ENCODE peak calls at places on chromosomes 2 and 18, in five cellular contexts. One of them, this sample, is unnamed. For H3K4me1 and H3K9me3, the result is how much of the 10 kb centered on the place peaks cover.

GRCh38 chr2:176435691-176436215 is 166.5 kb downstream of the MTX2 start:
- DNase-seq in suprapubic skin: no peak
- DNase-seq in CD4-positive, alpha-beta memory T cell: no peak
- DNase-seq in right lobe of liver: no peak
- DNase-seq in heart left ventricle: no peak
- DNase-seq in this sample: no peak

GRCh38 chr2:172996387-172996961 is 79.2 kb upstream of the MAP3K20 start:
- DNase-seq in suprapubic skin: no peak
- DNase-seq in CD4-positive, alpha-beta memory T cell: no peak
- DNase-seq in right lobe of liver: no peak
- DNase-seq in heart left ventricle: no peak
- DNase-seq in this sample: no peak

GRCh38 chr2:175864131-175864728 is 137.8 kb downstream of the LNPK start:
- DNase-seq in suprapubic skin: no peak
- DNase-seq in CD4-positive, alpha-beta memory T cell: no peak
- DNase-seq in right lobe of liver: no peak
- DNase-seq in heart left ventricle: no peak
- DNase-seq in this sample: no peak

GRCh38 chr2:40034198-40034597 is 255.1 kb upstream of the THUMPD2 start:
- DNase-seq in suprapubic skin: no peak
- DNase-seq in CD4-positive, alpha-beta memory T cell: no peak
- DNase-seq in right lobe of liver: no peak
- DNase-seq in heart left ventricle: no peak
- DNase-seq in this sample: no peak

GRCh38 chr2:154664248-154664647 is 34.2 kb upstream of the KCNJ3 start:
- DNase-seq in suprapubic skin: no peak
- DNase-seq in CD4-positive, alpha-beta memory T cell: no peak
- DNase-seq in right lobe of liver: no peak
- DNase-seq in heart left ventricle: no peak
- DNase-seq in this sample: no peak

GRCh38 chr2:60554649-60555065 is 1.2 kb upstream of the BCL11A start:
- DNase-seq in suprapubic skin: no peak
- DNase-seq in CD4-positive, alpha-beta memory T cell: no peak
- DNase-seq in right lobe of liver: no peak
- DNase-seq in heart left ventricle: no peak
- DNase-seq in this sample: no peak

GRCh38 chr18:677951-678363 is 20.5 kb downstream of the TYMS start:
- DNase-seq in suprapubic skin: no peak
- DNase-seq in CD4-positive, alpha-beta memory T cell: no peak
- DNase-seq in right lobe of liver: no peak
- DNase-seq in heart left ventricle: no peak
- DNase-seq in this sample: peak

GRCh38 chr2:236503583-236503982 is 66.0 kb upstream of the ACKR3 start:
- DNase-seq in suprapubic skin: no peak
- DNase-seq in CD4-positive, alpha-beta memory T cell: no peak
- DNase-seq in right lobe of liver: no peak
- DNase-seq in heart left ventricle: no peak
- DNase-seq in this sample: no peak

GRCh38 chr2:168499500-168499899 is 43.4 kb downstream of the CERS6 start:
- DNase-seq in suprapubic skin: no peak
- DNase-seq in CD4-positive, alpha-beta memory T cell: no peak
- DNase-seq in right lobe of liver: no peak
- DNase-seq in heart left ventricle: no peak
- DNase-seq in this sample: no peak

GRCh38 chr2:126750506-126750905 is 94.5 kb downstream of the GYPC start:
- DNase-seq in suprapubic skin: no peak
- DNase-seq in CD4-positive, alpha-beta memory T cell: no peak
- DNase-seq in right lobe of liver: no peak
- DNase-seq in heart left ventricle: no peak
- DNase-seq in this sample: no peak

GRCh38 chr2:237092920-237093781 is 7.5 kb downstream of the COPS8 start:
- DNase-seq in suprapubic skin: no peak
- DNase-seq in CD4-positive, alpha-beta memory T cell: no peak
- DNase-seq in right lobe of liver: no peak
- DNase-seq in heart left ventricle: no peak
- DNase-seq in this sample: peak

GRCh38 chr18:74353169-74353775 is 37.6 kb downstream of the C18orf63 start:
- DNase-seq in suprapubic skin: no peak
- DNase-seq in CD4-positive, alpha-beta memory T cell: peak
- DNase-seq in right lobe of liver: peak
- DNase-seq in heart left ventricle: peak
- DNase-seq in this sample: peak

GRCh38 chr2:147345246-147345645 is 499.6 kb upstream of the ACVR2A start:
- DNase-seq in suprapubic skin: no peak
- DNase-seq in CD4-positive, alpha-beta memory T cell: no peak
- DNase-seq in right lobe of liver: no peak
- DNase-seq in heart left ventricle: no peak
- DNase-seq in this sample: no peak

GRCh38 chr2:181197140-181197760 is 216.8 kb downstream of the UBE2E3 start:
- DNase-seq in suprapubic skin: no peak
- DNase-seq in CD4-positive, alpha-beta memory T cell: peak
- DNase-seq in right lobe of liver: no peak
- DNase-seq in heart left ventricle: no peak
- DNase-seq in this sample: no peak

GRCh38 chr18:55539240-55539639 is 48.8 kb downstream of the TCF4 start:
- DNase-seq in suprapubic skin: no peak
- DNase-seq in CD4-positive, alpha-beta memory T cell: no peak
- DNase-seq in right lobe of liver: no peak
- DNase-seq in heart left ventricle: no peak
- DNase-seq in this sample: no peak

GRCh38 chr2:120195575-120195974 is 27.6 kb downstream of the TMEM185B start:
- DNase-seq in suprapubic skin: no peak
- DNase-seq in CD4-positive, alpha-beta memory T cell: no peak
- DNase-seq in right lobe of liver: no peak
- DNase-seq in heart left ventricle: no peak
- DNase-seq in this sample: no peak

GRCh38 chr2:128362889-128363228 is 44.2 kb upstream of the HS6ST1 start:
- DNase-seq in suprapubic skin: no peak
- DNase-seq in CD4-positive, alpha-beta memory T cell: no peak
- DNase-seq in right lobe of liver: peak
- DNase-seq in heart left ventricle: no peak
- DNase-seq in this sample: peak

GRCh38 chr2:206993964-206994363 is 54.6 kb downstream of the CPO start:
- DNase-seq in suprapubic skin: no peak
- DNase-seq in CD4-positive, alpha-beta memory T cell: no peak
- DNase-seq in right lobe of liver: no peak
- DNase-seq in heart left ventricle: no peak
- DNase-seq in this sample: no peak

DNA sequence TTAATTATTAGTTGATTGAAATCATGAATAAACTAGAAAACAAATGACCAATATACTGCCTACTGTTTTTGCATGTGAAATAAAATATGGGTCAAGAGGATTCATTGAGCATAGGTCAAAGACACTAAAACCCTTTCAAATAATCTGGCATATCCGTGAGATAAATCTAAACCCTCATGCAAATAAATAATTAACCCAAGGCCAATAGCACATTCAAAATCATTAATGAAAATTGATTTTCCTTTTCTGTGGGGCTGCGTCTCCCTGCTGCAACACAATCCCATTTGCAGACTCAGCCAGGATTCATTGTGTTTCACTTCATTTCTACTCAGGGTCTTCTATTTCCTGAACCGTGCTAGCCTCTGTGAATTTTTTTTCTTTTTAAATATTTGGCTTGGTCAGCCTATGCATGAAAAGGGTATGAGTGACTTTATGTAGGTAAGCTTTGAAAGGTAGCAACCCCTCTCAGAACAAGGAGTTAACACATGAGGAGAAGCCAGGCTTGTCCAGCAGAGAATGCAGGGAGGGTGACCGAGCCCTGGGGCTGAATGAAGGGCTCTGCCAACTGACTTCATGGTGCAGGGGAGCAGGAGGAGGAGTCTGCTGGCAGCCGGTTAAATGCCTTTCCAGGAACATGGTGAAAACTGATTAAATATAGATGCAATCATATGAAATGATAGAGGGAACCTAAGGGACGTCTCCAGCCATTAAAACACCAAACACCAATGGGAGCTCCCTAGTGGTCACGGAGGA is 10.3 kb upstream of the CTAGE1 start:
- DNase-seq in suprapubic skin: no peak
- DNase-seq in CD4-positive, alpha-beta memory T cell: no peak
- DNase-seq in right lobe of liver: peak
- DNase-seq in heart left ventricle: no peak
- DNase-seq in this sample: no peak
- H3K4me1 ChIP-seq in suprapubic skin: under half
- H3K4me1 ChIP-seq in CD4-positive, alpha-beta memory T cell: under half
- H3K4me1 ChIP-seq in right lobe of liver: under half
- H3K4me1 ChIP-seq in heart left ventricle: under half
- H3K4me1 ChIP-seq in this sample: under half

GRCh38 chr2:78980871-78981270 is 44.6 kb upstream of the REG3G start:
- DNase-seq in suprapubic skin: no peak
- DNase-seq in CD4-positive, alpha-beta memory T cell: no peak
- DNase-seq in right lobe of liver: no peak
- DNase-seq in heart left ventricle: no peak
- DNase-seq in this sample: no peak

GRCh38 chr2:78973630-78974029 is 51.9 kb upstream of the REG3G start:
- DNase-seq in suprapubic skin: no peak
- DNase-seq in CD4-positive, alpha-beta memory T cell: no peak
- DNase-seq in right lobe of liver: no peak
- DNase-seq in heart left ventricle: no peak
- DNase-seq in this sample: no peak

GRCh38 chr2:78979380-78980238 is 45.9 kb upstream of the REG3G start:
- DNase-seq in suprapubic skin: no peak
- DNase-seq in CD4-positive, alpha-beta memory T cell: no peak
- DNase-seq in right lobe of liver: no peak
- DNase-seq in heart left ventricle: no peak
- DNase-seq in this sample: peak

GRCh38 chr2:78978340-78978739 is 47.2 kb upstream of the REG3G start:
- DNase-seq in suprapubic skin: no peak
- DNase-seq in CD4-positive, alpha-beta memory T cell: no peak
- DNase-seq in right lobe of liver: no peak
- DNase-seq in heart left ventricle: no peak
- DNase-seq in this sample: no peak

DNA sequence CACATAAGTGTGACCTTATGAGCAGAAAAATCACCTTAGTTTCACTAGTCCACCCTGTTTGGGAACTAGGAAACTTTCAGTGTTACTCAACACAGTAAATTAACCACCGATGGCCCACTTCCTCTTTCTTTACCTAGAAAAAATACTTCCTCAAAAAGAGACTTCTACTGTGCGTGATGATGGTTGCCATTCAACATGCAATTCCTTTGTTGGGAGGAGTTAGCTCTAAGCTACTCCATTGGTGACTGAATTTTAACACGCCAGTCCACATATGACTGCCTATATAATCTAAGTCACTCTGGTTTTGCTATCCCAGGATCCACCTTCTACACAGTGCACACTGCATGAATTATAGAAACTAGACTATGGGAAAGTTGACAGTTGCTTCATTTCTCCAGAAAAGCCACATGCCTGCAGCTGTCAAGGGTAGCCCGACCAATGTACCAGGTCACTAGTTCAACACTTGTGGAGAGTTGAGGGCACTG is 47.8 kb upstream of the REG3G start:
- DNase-seq in suprapubic skin: no peak
- DNase-seq in CD4-positive, alpha-beta memory T cell: no peak
- DNase-seq in right lobe of liver: no peak
- DNase-seq in heart left ventricle: no peak
- DNase-seq in this sample: no peak
- H3K4me3 ChIP-seq in suprapubic skin: no peak
- H3K4me3 ChIP-seq in CD4-positive, alpha-beta memory T cell: no peak
- H3K4me3 ChIP-seq in right lobe of liver: no peak
- H3K4me3 ChIP-seq in heart left ventricle: no peak
- H3K4me3 ChIP-seq in this sample: no peak

DNA sequence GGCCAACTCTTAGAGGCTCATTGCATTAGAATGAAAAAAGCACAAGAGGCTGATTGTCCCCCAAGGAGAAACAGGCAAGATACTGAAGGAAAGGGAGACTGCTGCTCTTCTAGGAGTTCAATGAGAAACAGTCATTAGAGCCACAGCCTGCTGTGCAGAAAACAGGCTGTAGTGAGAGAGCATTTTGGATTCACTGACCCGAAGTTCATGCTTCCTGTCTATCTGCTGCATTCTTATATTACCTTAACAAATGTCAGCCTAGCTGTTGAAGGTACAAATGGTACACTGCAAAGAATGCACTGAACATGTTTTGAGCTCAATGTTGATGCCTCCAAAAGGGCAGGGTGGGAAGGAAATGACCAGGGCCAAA is 423.4 kb downstream of the SETBP1 start:
- DNase-seq in suprapubic skin: no peak
- DNase-seq in CD4-positive, alpha-beta memory T cell: no peak
- DNase-seq in right lobe of liver: no peak
- DNase-seq in heart left ventricle: no peak
- DNase-seq in this sample: no peak
- H3K9me3 ChIP-seq in suprapubic skin: under half
- H3K9me3 ChIP-seq in CD4-positive, alpha-beta memory T cell: under half
- H3K9me3 ChIP-seq in right lobe of liver: under half
- H3K9me3 ChIP-seq in heart left ventricle: under half
- H3K9me3 ChIP-seq in this sample: under half

DNA sequence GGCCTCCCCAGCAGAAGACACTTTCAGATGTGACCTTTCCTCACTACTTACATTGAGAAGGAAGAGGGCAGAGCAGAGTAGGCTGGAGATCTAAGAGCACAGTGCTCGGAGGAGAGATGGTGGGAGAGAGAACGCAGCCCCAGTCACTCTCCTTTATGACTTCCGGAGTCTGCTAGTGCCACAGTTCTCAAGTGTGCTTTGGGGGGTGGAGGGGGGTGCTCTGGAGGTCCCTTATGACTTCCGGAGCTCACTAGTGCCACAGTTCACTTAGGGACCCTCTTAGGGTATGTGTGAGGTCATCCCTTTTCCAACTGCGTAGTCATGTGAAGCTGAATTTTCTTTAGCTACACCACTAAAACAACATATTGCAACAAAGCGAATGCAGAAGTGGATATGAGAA is 153.7 kb upstream of the KCTD1 start:
- DNase-seq in suprapubic skin: no peak
- DNase-seq in CD4-positive, alpha-beta memory T cell: no peak
- DNase-seq in right lobe of liver: no peak
- DNase-seq in heart left ventricle: no peak
- DNase-seq in this sample: no peak
- H3K4me1 ChIP-seq in suprapubic skin: under half
- H3K4me1 ChIP-seq in CD4-positive, alpha-beta memory T cell: under half
- H3K4me1 ChIP-seq in right lobe of liver: under half
- H3K4me1 ChIP-seq in heart left ventricle: under half
- H3K4me1 ChIP-seq in this sample: under half

DNA sequence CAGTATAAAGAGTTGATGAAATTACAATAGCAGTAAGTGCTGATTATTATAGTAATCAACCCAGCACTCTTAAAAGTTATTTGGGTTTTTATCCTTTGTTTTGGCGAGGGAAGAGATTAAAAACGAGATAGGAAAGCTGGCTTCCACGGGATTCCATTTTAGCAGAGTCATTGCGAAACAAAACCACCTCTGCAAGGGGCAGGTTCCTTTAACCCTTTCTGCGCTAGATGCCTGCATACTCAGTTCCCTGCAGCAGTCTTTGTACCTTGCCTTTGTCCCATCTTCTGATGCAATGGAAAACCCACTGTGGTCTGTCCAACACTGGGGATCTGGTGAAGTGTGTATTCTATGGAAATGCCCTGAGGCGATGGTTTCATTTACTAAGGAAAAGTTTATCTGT is 2.7 kb downstream of the YPEL5 start:
- DNase-seq in suprapubic skin: no peak
- DNase-seq in CD4-positive, alpha-beta memory T cell: no peak
- DNase-seq in right lobe of liver: no peak
- DNase-seq in heart left ventricle: no peak
- DNase-seq in this sample: peak
- H3K4me3 ChIP-seq in suprapubic skin: no peak
- H3K4me3 ChIP-seq in CD4-positive, alpha-beta memory T cell: no peak
- H3K4me3 ChIP-seq in right lobe of liver: no peak
- H3K4me3 ChIP-seq in heart left ventricle: no peak
- H3K4me3 ChIP-seq in this sample: no peak